ENCODE peak calls at places on chromosomes 4 and X, in eight cellular contexts. V is AG09309, Q is HFF-Myc, L is upper lobe of right lung, F is GM23248, C is brain microvascular endothelial cell, A is heart right ventricle, X is A549. P is an unnamed sample.

GRCh38 chrX:21723097-21723496 is 34.8 kb downstream of the SMPX start:
- DNase-seq in V (no peak), X (no peak), Q (no peak), L (no peak), A (no peak), F (peak), C (no peak), P (peak)

GRCh38 chrX:15310117-15310516 is 5.3 kb downstream of the ASB11 start:
- DNase-seq in Q (no peak), L (no peak), X (peak), A (peak), C (no peak), V (no peak), F (peak), P (peak)

GRCh38 chr4:56252561-56253152 is 134.6 kb downstream of the AASDH start:
- DNase-seq in F (no peak), Q (no peak), V (no peak), A (no peak), X (no peak), L (no peak), C (no peak), P (no peak)

GRCh38 chrX:119685225-119686066 is 7.5 kb downstream of the SEPTIN6 start:
- DNase-seq in F (peak), X (no peak), A (peak), L (peak), V (no peak), Q (no peak), C (no peak), P (no peak)

GRCh38 chr4:102042843-102043802 is 252.6 kb downstream of the BANK1 start:
- DNase-seq in Q (no peak), X (no peak), V (peak), A (no peak), F (no peak), L (no peak), C (no peak), P (no peak)

GRCh38 chrX:18146954-18147353 is 73.7 kb downstream of the BEND2 start:
- DNase-seq in L (no peak), A (peak), X (peak), F (peak), C (peak), Q (no peak), V (no peak), P (peak)

GRCh38 chr4:123750044-123750443 is 353.4 kb downstream of the SPRY1 start:
- DNase-seq in Q (peak), V (no peak), X (no peak), C (peak), A (no peak), F (no peak), L (no peak), P (no peak)

GRCh38 chr4:182201871-182202270 is 41.3 kb upstream of the TENM3 start:
- DNase-seq in X (no peak), Q (no peak), C (no peak), F (no peak), A (no peak), L (no peak), V (no peak), P (peak)

GRCh38 chrX:118346258-118347094 is 570 bp downstream of the WDR44 start:
- DNase-seq in V (no peak), X (peak), A (peak), Q (no peak), C (peak), F (peak), L (peak), P (no peak)

GRCh38 chrX:46325312-46325877 is 219.8 kb downstream of the ZNF674 start:
- DNase-seq in Q (no peak), V (peak), F (peak), L (no peak), X (peak), A (no peak), C (peak), P (peak)
- H3K4me3 ChIP-seq in Q (no peak), V (no peak), F (no peak), L (no peak), X (peak), A (no peak), C (no peak), P (no peak)

DNA sequence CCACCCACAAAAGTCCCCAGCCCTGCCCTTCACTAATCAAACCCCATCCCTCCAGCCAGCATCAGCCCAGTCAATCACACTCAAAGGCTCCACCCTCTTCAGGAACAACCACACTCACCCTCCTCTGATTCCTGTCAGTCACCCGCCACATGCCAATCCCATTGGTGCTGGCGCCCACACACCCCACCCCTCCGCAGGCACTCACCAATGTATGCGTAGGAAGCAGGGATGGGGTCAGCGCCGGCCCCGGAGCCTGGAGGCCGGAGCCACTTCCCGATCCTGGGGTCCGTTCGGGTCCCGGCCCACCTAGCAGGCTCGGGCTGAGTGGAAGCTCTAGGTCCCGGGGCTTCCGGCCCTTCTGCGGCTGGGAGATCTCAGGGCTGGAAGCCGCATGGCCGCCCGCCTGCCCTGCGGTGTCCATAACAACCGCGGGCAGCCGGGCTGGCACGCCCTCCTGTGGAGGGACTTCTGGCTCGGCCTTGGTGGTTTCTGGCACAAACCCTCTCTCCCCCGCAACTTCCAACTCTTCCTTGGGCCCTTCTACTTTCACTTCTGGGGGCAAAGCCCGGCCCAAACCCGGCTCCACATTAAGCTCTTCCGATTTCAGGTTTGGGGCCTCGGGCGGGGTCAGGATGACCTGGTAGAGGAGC is 7.9 kb upstream of the CFP start:
- DNase-seq in F (no peak), X (no peak), V (no peak), Q (no peak), A (peak), L (peak), C (no peak), P (no peak)
- H3K4me3 ChIP-seq in F (no peak), X (no peak), V (no peak), Q (no peak), A (peak), L (peak), C (peak), P (no peak)

GRCh38 chr4:107037188-107037587 is 1.1 kb upstream of the DKK2 start:
- DNase-seq in F (peak), L (peak), C (peak), Q (no peak), A (no peak), V (no peak), X (no peak), P (peak)
- H3K4me3 ChIP-seq in F (peak), L (no peak), C (peak), Q (peak), A (peak), V (peak), X (no peak), P (peak)

GRCh38 chr4:87843936-87844335 is 11.2 kb downstream of the MEPE start:
- DNase-seq in F (peak), A (no peak), L (no peak), X (peak), C (peak), V (peak), Q (peak), P (peak)
- H3K4me3 ChIP-seq in F (peak), A (no peak), L (no peak), X (no peak), C (no peak), V (no peak), Q (no peak), P (no peak)

GRCh38 chr4:40971346-40971745 is 221.6 kb downstream of the NSUN7 start:
- DNase-seq in V (no peak), X (no peak), A (no peak), L (no peak), F (no peak), C (no peak), Q (no peak), P (no peak)
- H3K4me3 ChIP-seq in V (no peak), X (no peak), A (no peak), L (no peak), F (no peak), C (no peak), Q (no peak), P (no peak)

DNA sequence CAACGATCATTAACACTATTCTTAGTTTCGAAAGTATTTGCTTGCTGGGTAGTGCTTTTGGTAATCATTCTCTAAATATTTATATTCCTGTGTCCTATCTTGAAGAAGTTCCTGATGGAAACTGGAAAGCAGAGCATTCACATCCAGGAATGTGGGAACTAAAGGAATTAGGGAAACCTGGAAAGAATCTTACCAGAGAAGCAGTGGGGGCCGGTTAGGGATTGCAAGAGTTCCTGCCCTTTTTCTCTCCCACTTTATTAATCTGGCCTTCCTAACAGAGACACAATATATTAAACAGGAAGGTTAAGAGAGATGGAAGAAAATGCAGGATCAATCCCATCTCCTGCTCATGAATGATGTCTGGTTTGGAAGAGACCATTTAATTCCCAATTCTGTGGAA is 52.1 kb downstream of the C4orf51 start:
- DNase-seq in V (no peak), C (no peak), A (no peak), Q (no peak), F (no peak), L (no peak), X (no peak), P (no peak)
- H3K4me3 ChIP-seq in V (no peak), C (no peak), A (peak), Q (no peak), F (peak), L (peak), X (peak), P (peak)

DNA sequence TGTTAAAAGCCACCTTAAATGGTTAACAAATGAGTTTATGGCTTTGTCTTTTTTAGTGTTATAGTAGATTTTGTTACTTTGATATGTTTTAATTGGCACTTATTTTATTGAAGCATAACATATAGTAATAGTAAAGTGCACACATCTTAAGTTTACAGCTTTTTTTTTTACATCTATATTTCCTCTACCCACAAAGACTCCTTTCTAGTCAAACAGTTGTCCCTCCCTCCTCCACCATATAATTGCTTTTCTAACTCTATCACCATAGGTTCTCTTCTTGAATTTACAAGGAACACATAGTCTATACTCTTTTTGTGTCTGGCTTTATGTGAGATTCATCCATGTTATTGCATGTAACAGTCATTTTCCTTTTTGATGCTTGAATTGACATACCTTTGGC is 71.5 kb downstream of the PDK3 start:
- DNase-seq in F (no peak), C (no peak), V (no peak), Q (no peak), X (no peak), A (no peak), L (no peak), P (no peak)
- H3K4me3 ChIP-seq in F (no peak), C (no peak), V (no peak), Q (no peak), X (no peak), A (no peak), L (no peak), P (no peak)

GRCh38 chrX:31215277-31215815 is 143.5 kb upstream of the FTHL17 start:
- DNase-seq in F (no peak), V (no peak), A (no peak), X (no peak), L (no peak), C (no peak), Q (no peak), P (no peak)
- H3K4me3 ChIP-seq in F (no peak), V (no peak), A (no peak), X (no peak), L (no peak), C (no peak), Q (no peak), P (no peak)

P was measured in AG10803.